ENCODE peak calls at places on chromosome 12, in four cellular contexts. B is fibroblast of mammary gland, Y is MCF 10A, O is mucosa of descending colon. V is an unnamed sample.
A peak's percentile ranks its signal among the peaks of the same experiment; 100 is the strongest.

GRCh38 chr12:75208851-75209781 is 523 bp downstream of the KCNC2 start:
- DNase-seq in B (peak; percentile 21), Y (peak; percentile 26), O (no peak), V (no peak)

GRCh38 chr12:47843226-47843980 is 23.7 kb upstream of the HDAC7 start:
- DNase-seq in B (no peak), Y (no peak), O (no peak), V (no peak)

GRCh38 chr12:33794954-33795353 is 227.3 kb upstream of the ALG10 start:
- DNase-seq in B (no peak), Y (no peak), O (no peak), V (no peak)

GRCh38 chr12:19967001-19967400 is 401.3 kb upstream of the PDE3A start:
- DNase-seq in B (peak; percentile 39), Y (no peak), O (no peak), V (no peak)

GRCh38 chr12:10721654-10722501 is 1.2 kb downstream of the YBX3 start:
- DNase-seq in B (peak; percentile 99), Y (peak; percentile 99), O (peak; percentile 86), V (peak; percentile 91)

GRCh38 chr12:84811291-84811690 is 101.3 kb downstream of the SLC6A15 start:
- DNase-seq in B (no peak), Y (no peak), O (no peak), V (no peak)

GRCh38 chr12:58529114-58529665 is 391.1 kb downstream of the LRIG3 start:
- DNase-seq in B (peak; percentile 94), Y (peak; percentile 53), O (no peak), V (no peak)

GRCh38 chr12:27198036-27198435 is 46.0 kb upstream of the STK38L start:
- DNase-seq in B (peak; percentile 90), Y (no peak), O (no peak), V (no peak)

GRCh38 chr12:10900530-10900929 is 8.8 kb downstream of the TAS2R13 start:
- DNase-seq in B (no peak), Y (no peak), O (no peak), V (no peak)

GRCh38 chr12:42118136-42118879 is 26.4 kb downstream of the GXYLT1 start:
- DNase-seq in B (peak; percentile 31), Y (no peak), O (no peak), V (no peak)

GRCh38 chr12:6996040-6996441 is 22.2 kb downstream of the LPCAT3 start:
- DNase-seq in B (peak; percentile 76), Y (peak; percentile 62), O (no peak), V (peak; percentile 9)

GRCh38 chr12:3263939-3264699 is 186.9 kb downstream of the TSPAN9 start:
- DNase-seq in B (no peak), Y (no peak), O (no peak), V (no peak)

GRCh38 chr12:49389092-49389703 is 21.9 kb downstream of the SPATS2 start:
- DNase-seq in B (no peak), Y (no peak), O (peak; percentile 41), V (no peak)

GRCh38 chr12:75795125-75795524 is 236.5 kb downstream of the PHLDA1 start:
- DNase-seq in B (no peak), Y (no peak), O (no peak), V (no peak)

GRCh38 chr12:115898670-115899069 is 378.8 kb downstream of the MED13L start:
- DNase-seq in B (no peak), Y (no peak), O (no peak), V (no peak)

GRCh38 chr12:90984114-90984513 is 20.7 kb downstream of the EPYC start:
- DNase-seq in B (no peak), Y (no peak), O (no peak), V (no peak)
- TF ChIP-seq CTCF in B (no peak), Y (no peak), O (no peak), V (no peak)

GRCh38 chr12:29148065-29148957 is 767 bp upstream of the FAR2 start:
- DNase-seq in B (peak; percentile 64), Y (peak; percentile 26), O (peak; percentile 59), V (peak; percentile 62)
- TF ChIP-seq CTCF in B (no peak), Y (no peak), O (no peak), V (no peak)

GRCh38 chr12:30013051-30013450 is 229.3 kb upstream of the TMTC1 start:
- DNase-seq in B (no peak), Y (no peak), O (no peak), V (no peak)
- TF ChIP-seq CTCF in B (peak; percentile 2), Y (no peak), O (no peak), V (no peak)

DNA sequence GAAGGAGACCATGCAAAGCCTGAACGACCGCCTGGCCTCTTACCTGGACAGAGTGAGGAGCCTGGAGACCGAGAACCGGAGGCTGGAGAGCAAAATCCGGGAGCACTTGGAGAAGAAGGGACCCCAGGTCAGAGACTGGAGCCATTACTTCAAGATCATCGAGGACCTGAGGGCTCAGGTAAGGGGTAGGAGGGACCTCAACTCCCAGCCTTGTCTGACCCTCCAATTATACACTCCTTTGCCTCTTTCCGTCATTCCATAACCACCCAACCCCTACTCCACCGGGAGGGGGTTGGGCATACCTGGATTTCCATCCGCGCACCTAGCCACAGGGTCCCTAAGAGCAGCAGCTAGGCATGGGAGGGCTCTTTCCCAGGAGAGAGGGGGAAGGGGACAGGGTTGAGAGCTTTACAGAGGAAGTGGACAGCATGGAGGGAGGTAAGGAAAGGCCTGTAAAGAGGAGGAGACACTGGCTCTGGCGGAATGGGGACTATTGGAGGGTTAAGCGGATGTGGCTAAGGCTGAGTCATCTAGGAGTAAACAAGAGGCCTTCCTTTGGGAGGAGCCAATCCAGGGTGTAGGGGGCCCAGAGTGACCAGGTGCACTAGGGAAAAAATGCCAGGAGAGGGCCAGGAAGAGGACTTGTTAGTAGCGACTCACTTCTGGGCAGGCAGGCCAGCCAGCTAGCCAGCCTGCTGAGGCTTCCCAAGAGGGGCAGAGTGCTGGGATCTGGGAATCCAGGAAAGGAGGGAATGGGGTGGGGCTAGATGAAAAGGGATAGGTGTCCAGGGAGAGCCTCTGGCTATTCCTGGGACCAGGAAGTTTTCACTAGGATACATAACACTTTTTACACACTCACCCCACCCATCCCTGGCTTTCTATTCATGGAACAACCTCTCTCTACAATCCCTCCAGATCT is 754 bp downstream of the KRT18 start:
- DNase-seq in B (peak; percentile 68), Y (peak; percentile 98), O (peak; percentile 75), V (no peak)
- TF ChIP-seq CTCF in B (no peak), Y (no peak), O (no peak), V (no peak)

GRCh38 chr12:100668939-100669536 is 95.6 kb downstream of the GAS2L3 start:
- DNase-seq in B (peak; percentile 71), Y (peak; percentile 83), O (peak; percentile 89), V (peak; percentile 57)
- TF ChIP-seq CTCF in B (peak; percentile 95), Y (peak; percentile 86), O (peak; percentile 61), V (peak; percentile 87)

V was measured in HL-60.